ENCODE peak calls at places on chromosomes 5 and 9, in five cellular contexts. One of them, this sample, is unnamed.

GRCh38 chr5:16536246-16536645 is 70.6 kb upstream of the ZNF622 start:
- DNase-seq in thyroid gland: no peak
- DNase-seq in GM23338: no peak
- DNase-seq in gastrocnemius medialis: no peak
- DNase-seq in tibial artery: no peak
- DNase-seq in this sample: no peak

GRCh38 chr9:129697956-129698757 is 32.7 kb downstream of the PRRX2 start:
- DNase-seq in thyroid gland: peak; percentile 36
- DNase-seq in GM23338: peak; percentile 57
- DNase-seq in gastrocnemius medialis: peak; percentile 46
- DNase-seq in tibial artery: peak; percentile 92
- DNase-seq in this sample: no peak

GRCh38 chr9:98968596-98969337 is 25.1 kb downstream of the COL15A1 start:
- DNase-seq in thyroid gland: no peak
- DNase-seq in GM23338: no peak
- DNase-seq in gastrocnemius medialis: no peak
- DNase-seq in tibial artery: peak; percentile 31
- DNase-seq in this sample: no peak

GRCh38 chr9:118423021-118423420 is 718.8 kb downstream of the TLR4 start:
- DNase-seq in thyroid gland: no peak
- DNase-seq in GM23338: no peak
- DNase-seq in gastrocnemius medialis: no peak
- DNase-seq in tibial artery: no peak
- DNase-seq in this sample: no peak

GRCh38 chr5:154697335-154697734 is 57.8 kb upstream of the LARP1 start:
- DNase-seq in thyroid gland: no peak
- DNase-seq in GM23338: no peak
- DNase-seq in gastrocnemius medialis: no peak
- DNase-seq in tibial artery: no peak
- DNase-seq in this sample: no peak

GRCh38 chr5:150778103-150778516 is 447 bp upstream of the SMIM3 start:
- DNase-seq in thyroid gland: no peak
- DNase-seq in GM23338: peak; percentile 51
- DNase-seq in gastrocnemius medialis: no peak
- DNase-seq in tibial artery: no peak
- DNase-seq in this sample: no peak

GRCh38 chr5:6193315-6193714 is 185.0 kb downstream of the MED10 start:
- DNase-seq in thyroid gland: no peak
- DNase-seq in GM23338: peak; percentile 36
- DNase-seq in gastrocnemius medialis: no peak
- DNase-seq in tibial artery: no peak
- DNase-seq in this sample: no peak

GRCh38 chr9:28808042-28808441 is 1234.8 kb upstream of the C9orf72 start:
- DNase-seq in thyroid gland: no peak
- DNase-seq in GM23338: no peak
- DNase-seq in gastrocnemius medialis: no peak
- DNase-seq in tibial artery: no peak
- DNase-seq in this sample: no peak

GRCh38 chr5:137888489-137888874 is 775 bp upstream of the PKD2L2 start:
- DNase-seq in thyroid gland: no peak
- DNase-seq in GM23338: no peak
- DNase-seq in gastrocnemius medialis: no peak
- DNase-seq in tibial artery: no peak
- DNase-seq in this sample: no peak

GRCh38 chr5:85651744-85652143 is 966.0 kb upstream of the COX7C start:
- DNase-seq in thyroid gland: no peak
- DNase-seq in GM23338: no peak
- DNase-seq in gastrocnemius medialis: no peak
- DNase-seq in tibial artery: no peak
- DNase-seq in this sample: no peak

DNA sequence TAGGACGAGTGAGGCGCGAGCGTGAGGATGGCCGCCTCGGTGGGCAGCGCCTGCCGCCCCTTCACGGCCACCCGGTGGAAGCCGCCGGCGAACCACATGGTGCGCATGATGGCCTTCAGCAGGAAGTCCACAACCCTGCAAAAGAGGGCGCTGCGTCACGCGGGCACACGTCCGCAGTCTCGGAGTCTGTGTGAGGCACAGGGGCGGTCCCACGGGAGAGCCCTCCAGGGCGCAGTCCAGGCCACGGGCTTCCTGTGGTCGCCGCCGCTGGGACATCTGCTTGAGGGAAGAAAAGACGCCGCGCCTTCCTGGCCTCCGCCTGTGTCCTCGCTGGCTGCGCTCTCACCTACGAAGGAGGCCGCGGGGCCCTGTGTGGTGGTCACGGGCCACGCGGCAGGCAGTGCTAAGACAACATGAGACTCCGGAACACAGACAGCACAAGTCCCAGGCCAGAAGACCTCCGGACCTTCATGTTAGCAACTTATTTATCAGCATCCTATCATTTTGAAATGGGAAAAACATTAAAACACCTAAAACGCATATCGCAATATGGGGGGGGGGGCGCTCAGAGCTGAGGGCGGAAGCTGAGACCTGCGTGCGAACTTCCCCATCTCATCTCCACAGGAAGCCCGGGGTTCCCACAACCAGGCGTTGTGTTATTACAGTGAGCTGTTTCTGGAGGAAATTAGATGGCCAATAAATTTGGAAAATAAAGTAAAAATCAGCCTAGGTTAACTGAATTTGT is 28.8 kb downstream of the LPCAT1 start:
- DNase-seq in thyroid gland: no peak
- DNase-seq in GM23338: no peak
- DNase-seq in gastrocnemius medialis: no peak
- DNase-seq in tibial artery: no peak
- DNase-seq in this sample: peak; percentile 44
- H3K4me3 ChIP-seq in thyroid gland: no peak overlapping the region
- H3K4me3 ChIP-seq in GM23338: no peak overlapping the region
- H3K4me3 ChIP-seq in gastrocnemius medialis: no peak overlapping the region
- H3K4me3 ChIP-seq in tibial artery: no peak overlapping the region
- H3K4me3 ChIP-seq in this sample: peak overlapping the region; percentile 3

GRCh38 chr5:132486318-132487094 is 4.1 kb downstream of the IRF1 start:
- DNase-seq in thyroid gland: no peak
- DNase-seq in GM23338: no peak
- DNase-seq in gastrocnemius medialis: no peak
- DNase-seq in tibial artery: peak; percentile 41
- DNase-seq in this sample: no peak

GRCh38 chr5:132487095-132487428 is 3.5 kb downstream of the IRF1 start:
- DNase-seq in thyroid gland: no peak
- DNase-seq in GM23338: no peak
- DNase-seq in gastrocnemius medialis: no peak
- DNase-seq in tibial artery: peak; percentile 29
- DNase-seq in this sample: no peak

GRCh38 chr5:132489051-132489770 is 1.4 kb downstream of the IRF1 start:
- DNase-seq in thyroid gland: no peak
- DNase-seq in GM23338: no peak
- DNase-seq in gastrocnemius medialis: no peak
- DNase-seq in tibial artery: peak; percentile 64
- DNase-seq in this sample: peak; percentile 58

GRCh38 chr5:132488590-132488989 is 2.0 kb downstream of the IRF1 start:
- DNase-seq in thyroid gland: no peak
- DNase-seq in GM23338: no peak
- DNase-seq in gastrocnemius medialis: no peak
- DNase-seq in tibial artery: no peak
- DNase-seq in this sample: no peak

GRCh38 chr5:132487841-132488555 is 2.6 kb downstream of the IRF1 start:
- DNase-seq in thyroid gland: no peak
- DNase-seq in GM23338: no peak
- DNase-seq in gastrocnemius medialis: no peak
- DNase-seq in tibial artery: peak; percentile 51
- DNase-seq in this sample: peak; percentile 72
- H3K4me3 ChIP-seq in thyroid gland: no peak overlapping the region
- H3K4me3 ChIP-seq in GM23338: no peak overlapping the region
- H3K4me3 ChIP-seq in gastrocnemius medialis: no peak overlapping the region
- H3K4me3 ChIP-seq in tibial artery: no peak overlapping the region
- H3K4me3 ChIP-seq in this sample: peak overlapping the region; percentile 91

GRCh38 chr9:137415451-137415850 is 7.5 kb downstream of the EXD3 start:
- DNase-seq in thyroid gland: no peak
- DNase-seq in GM23338: no peak
- DNase-seq in gastrocnemius medialis: no peak
- DNase-seq in tibial artery: no peak
- DNase-seq in this sample: no peak

GRCh38 chr9:137421838-137422667 is 909 bp downstream of the EXD3 start:
- DNase-seq in thyroid gland: no peak
- DNase-seq in GM23338: peak; percentile 49
- DNase-seq in gastrocnemius medialis: no peak
- DNase-seq in tibial artery: no peak
- DNase-seq in this sample: no peak

GRCh38 chr9:137416563-137417151 is 6.3 kb downstream of the EXD3 start:
- DNase-seq in thyroid gland: no peak
- DNase-seq in GM23338: no peak
- DNase-seq in gastrocnemius medialis: no peak
- DNase-seq in tibial artery: no peak
- DNase-seq in this sample: no peak

GRCh38 chr9:137416006-137416562 is 6.9 kb downstream of the EXD3 start:
- DNase-seq in thyroid gland: no peak
- DNase-seq in GM23338: no peak
- DNase-seq in gastrocnemius medialis: no peak
- DNase-seq in tibial artery: no peak
- DNase-seq in this sample: no peak

GRCh38 chr9:137417161-137418021 is 5.6 kb downstream of the EXD3 start:
- DNase-seq in thyroid gland: no peak
- DNase-seq in GM23338: peak; percentile 35
- DNase-seq in gastrocnemius medialis: no peak
- DNase-seq in tibial artery: no peak
- DNase-seq in this sample: peak; percentile 58
- H3K4me3 ChIP-seq in thyroid gland: no peak overlapping the region
- H3K4me3 ChIP-seq in GM23338: no peak overlapping the region
- H3K4me3 ChIP-seq in gastrocnemius medialis: peak overlapping the region; percentile 5
- H3K4me3 ChIP-seq in tibial artery: peak overlapping the region; percentile 24
- H3K4me3 ChIP-seq in this sample: peak overlapping the region; percentile 66

GRCh38 chr9:114506082-114506390 is 763 bp upstream of the WHRN start:
- DNase-seq in thyroid gland: no peak
- DNase-seq in GM23338: no peak
- DNase-seq in gastrocnemius medialis: no peak
- DNase-seq in tibial artery: no peak
- DNase-seq in this sample: no peak
- H3K4me3 ChIP-seq in thyroid gland: peak overlapping the region; percentile 80
- H3K4me3 ChIP-seq in GM23338: peak overlapping the region; percentile 61
- H3K4me3 ChIP-seq in gastrocnemius medialis: peak overlapping the region; percentile 54
- H3K4me3 ChIP-seq in tibial artery: peak overlapping the region; percentile 54
- H3K4me3 ChIP-seq in this sample: peak overlapping the region; percentile 66

GRCh38 chr5:65548281-65548680 is 14.7 kb downstream of the CENPK start:
- DNase-seq in thyroid gland: no peak
- DNase-seq in GM23338: no peak
- DNase-seq in gastrocnemius medialis: no peak
- DNase-seq in tibial artery: no peak
- DNase-seq in this sample: no peak
- H3K4me3 ChIP-seq in thyroid gland: no peak overlapping the region
- H3K4me3 ChIP-seq in GM23338: no peak overlapping the region
- H3K4me3 ChIP-seq in gastrocnemius medialis: no peak overlapping the region
- H3K4me3 ChIP-seq in tibial artery: no peak overlapping the region
- H3K4me3 ChIP-seq in this sample: no peak overlapping the region